ENCODE peak calls at places on chromosomes 13 and 19, in five cellular contexts. M, W, Q, D and E are unnamed samples.

GRCh38 chr13:58313219-58313618 is 681.7 kb downstream of the PCDH17 start:
- DNase-seq in M (no peak), W (no peak), Q (no peak), D (no peak), E (no peak)

GRCh38 chr19:43353606-43354304 is at the start of gene CD177:
- DNase-seq in M (no peak), W (no peak), Q (no peak), D (peak; percentile 3), E (no peak)

GRCh38 chr13:37209621-37210020 is 104.2 kb upstream of the CSNK1A1L start:
- DNase-seq in M (no peak), W (no peak), Q (no peak), D (no peak), E (no peak)

GRCh38 chr19:18266863-18267686 is 7.2 kb downstream of the IQCN start:
- DNase-seq in M (no peak), W (no peak), Q (no peak), D (no peak), E (no peak)

GRCh38 chr13:45728759-45729158 is 26.6 kb downstream of the CBY2 start:
- DNase-seq in M (no peak), W (peak; percentile 42), Q (no peak), D (no peak), E (no peak)

GRCh38 chr19:14015454-14016035 is 9.4 kb upstream of the RFX1 start:
- DNase-seq in M (no peak), W (no peak), Q (no peak), D (no peak), E (no peak)

GRCh38 chr13:35478384-35479222 is 2.1 kb upstream of the MAB21L1 start:
- DNase-seq in M (no peak), W (no peak), Q (no peak), D (peak; percentile 55), E (no peak)

GRCh38 chr19:49749055-49749716 is 13.9 kb downstream of the TSKS start:
- DNase-seq in M (no peak), W (no peak), Q (peak; percentile 28), D (no peak), E (no peak)

GRCh38 chr19:33290956-33291622 is 11.2 kb downstream of the CEBPA start:
- DNase-seq in M (peak; percentile 66), W (peak; percentile 65), Q (no peak), D (no peak), E (no peak)

GRCh38 chr13:51331354-51331861 is 8.1 kb upstream of the SERPINE3 start:
- DNase-seq in M (no peak), W (no peak), Q (no peak), D (no peak), E (no peak)

GRCh38 chr13:41588899-41589298 is 131.5 kb downstream of the RGCC start:
- DNase-seq in M (no peak), W (peak; percentile 70), Q (peak; percentile 94), D (no peak), E (peak; percentile 10)

GRCh38 chr13:113879017-113879416 is 15.1 kb upstream of the GAS6 start:
- DNase-seq in M (no peak), W (no peak), Q (no peak), D (no peak), E (no peak)

GRCh38 chr19:51501594-51502263 is at the start of gene SIGLEC12:
- DNase-seq in M (peak; percentile 24), W (no peak), Q (no peak), D (no peak), E (no peak)

GRCh38 chr13:85313761-85314503 is 485.3 kb downstream of the SLITRK6 start:
- DNase-seq in M (no peak), W (peak; percentile 17), Q (peak; percentile 7), D (no peak), E (no peak)

GRCh38 chr13:50951366-50951765 is 41.8 kb downstream of the RNASEH2B start:
- DNase-seq in M (no peak), W (no peak), Q (peak; percentile 82), D (no peak), E (no peak)

GRCh38 chr19:4108767-4109625 is 14.9 kb downstream of the MAP2K2 start:
- DNase-seq in M (no peak), W (no peak), Q (no peak), D (no peak), E (peak; percentile 44)

GRCh38 chr13:106306748-106307277 is 228.6 kb downstream of the EFNB2 start:
- DNase-seq in M (no peak), W (no peak), Q (no peak), D (no peak), E (no peak)

GRCh38 chr13:58843567-58843966 is 1212.0 kb downstream of the PCDH17 start:
- DNase-seq in M (no peak), W (no peak), Q (no peak), D (no peak), E (no peak)

GRCh38 chr13:94860981-94861407 is 148.6 kb upstream of the SOX21 start:
- DNase-seq in M (peak; percentile 3), W (no peak), Q (peak; percentile 38), D (no peak), E (no peak)

GRCh38 chr19:34733266-34733825 is 697 bp upstream of the ZNF181 start:
- DNase-seq in M (no peak), W (no peak), Q (no peak), D (no peak), E (peak; percentile 53)

GRCh38 chr13:45392811-45393210 is 25.4 kb downstream of the SLC25A30 start:
- DNase-seq in M (no peak), W (no peak), Q (no peak), D (no peak), E (no peak)

GRCh38 chr19:6773323-6773931 is 919 bp downstream of the VAV1 start:
- DNase-seq in M (peak; percentile 40), W (no peak), Q (no peak), D (no peak), E (no peak)

GRCh38 chr13:99477493-99477892 is 23.8 kb upstream of the TM9SF2 start:
- DNase-seq in M (no peak), W (no peak), Q (no peak), D (no peak), E (no peak)

GRCh38 chr13:110912651-110913051 is 2.2 kb downstream of the ANKRD10 start:
- DNase-seq in M (no peak), W (peak; percentile 12), Q (peak; percentile 73), D (no peak), E (peak; percentile 12)

GRCh38 chr13:111981446-111982165 is 85.3 kb upstream of the SOX1 start:
- DNase-seq in M (no peak), W (no peak), Q (no peak), D (no peak), E (no peak)

GRCh38 chr13:51523082-51523518 is 61.2 kb upstream of the WDFY2 start:
- DNase-seq in M (peak; percentile 10), W (peak; percentile 76), Q (peak; percentile 63), D (no peak), E (peak; percentile 23)

GRCh38 chr13:109666656-109667448 is 119.5 kb downstream of the IRS2 start:
- DNase-seq in M (no peak), W (peak; percentile 29), Q (no peak), D (no peak), E (no peak)

GRCh38 chr19:45178262-45179062 is at the start of gene BLOC1S3:
- DNase-seq in M (peak; percentile 100), W (peak; percentile 100), Q (peak; percentile 100), D (peak; percentile 100), E (peak; percentile 100)

GRCh38 chr19:43778651-43779050 is 2.1 kb downstream of the KCNN4 start:
- DNase-seq in M (no peak), W (no peak), Q (no peak), D (no peak), E (no peak)

GRCh38 chr19:9792191-9793050 is 23.9 kb upstream of the ZNF846 start:
- DNase-seq in M (peak; percentile 97), W (peak; percentile 90), Q (peak; percentile 93), D (peak; percentile 96), E (peak; percentile 97)

GRCh38 chr19:18053571-18054219 is 33.0 kb downstream of the IL12RB1 start:
- DNase-seq in M (no peak), W (no peak), Q (peak; percentile 49), D (no peak), E (no peak)

GRCh38 chr13:109007946-109008345 is 378.5 kb downstream of the MYO16 start:
- DNase-seq in M (no peak), W (no peak), Q (no peak), D (no peak), E (no peak)

GRCh38 chr13:44219808-44220544 is 153.6 kb upstream of the SERP2 start:
- DNase-seq in M (no peak), W (peak; percentile 58), Q (peak; percentile 68), D (no peak), E (no peak)

GRCh38 chr13:44218501-44219240 is 155.0 kb upstream of the SERP2 start:
- DNase-seq in M (peak; percentile 59), W (no peak), Q (peak; percentile 74), D (no peak), E (peak; percentile 88)

GRCh38 chr13:44221657-44222056 is 152.0 kb upstream of the SERP2 start:
- DNase-seq in M (no peak), W (no peak), Q (no peak), D (no peak), E (no peak)

GRCh38 chr13:44223785-44224432 is 149.7 kb upstream of the SERP2 start:
- DNase-seq in M (no peak), W (no peak), Q (no peak), D (no peak), E (no peak)

GRCh38 chr13:44220948-44221347 is 152.7 kb upstream of the SERP2 start:
- DNase-seq in M (no peak), W (no peak), Q (no peak), D (no peak), E (peak; percentile 58)
- H3K4me3 ChIP-seq in M (no peak overlapping the region), W (no peak overlapping the region), Q (no peak overlapping the region), D (no peak overlapping the region), E (no peak overlapping the region)

GRCh38 chr19:15450528-15450890 is 753 bp upstream of the WIZ start:
- DNase-seq in M (no peak), W (no peak), Q (no peak), D (no peak), E (no peak)
- H3K4me3 ChIP-seq in M (no peak overlapping the region), W (no peak overlapping the region), Q (no peak overlapping the region), D (peak overlapping the region; percentile 47), E (no peak overlapping the region)

GRCh38 chr19:1258707-1259205 is 10.4 kb downstream of the MIDN start:
- DNase-seq in M (no peak), W (peak; percentile 44), Q (no peak), D (no peak), E (no peak)
- H3K4me3 ChIP-seq in M (no peak overlapping the region), W (peak overlapping the region; percentile 29), Q (no peak overlapping the region), D (no peak overlapping the region), E (no peak overlapping the region)

GRCh38 chr19:12270854-12271253 is 23.8 kb downstream of the ZNF44 start:
- DNase-seq in M (no peak), W (no peak), Q (no peak), D (no peak), E (no peak)
- H3K4me3 ChIP-seq in M (no peak overlapping the region), W (no peak overlapping the region), Q (no peak overlapping the region), D (no peak overlapping the region), E (no peak overlapping the region)